ENCODE peak calls at places on chromosome 22, in eight cellular contexts. D is AG08395; T is NCI-H2171 treated with DMSO at 0.1 percent for 48 hours; O is stimulated activated CD4-positive, alpha-beta T cell treated with anti-CD3 and anti-CD28 coated beads, Interleukin-2, amount 100 ng/mL, for 48 hours; N is amygdala; F is small intestine; P is HuH-7; G is NCI-H1436. L is an unnamed sample.

GRCh38 chr22:29738118-29738815 is 18.5 kb downstream of the CABP7 start:
- DNase-seq in D (no peak), T (no peak), O (no peak), N (no peak), F (no peak), P (no peak), G (no peak), L (no peak)

GRCh38 chr22:37906364-37907008 is 389 bp downstream of the MICALL1 start:
- DNase-seq in D (no peak), T (no peak), O (peak; percentile 28), N (no peak), F (no peak), P (no peak), G (no peak), L (no peak)

GRCh38 chr22:39474351-39474991 is 17.7 kb downstream of the MGAT3 start:
- DNase-seq in D (peak; percentile 49), T (no peak), O (no peak), N (no peak), F (peak; percentile 93), P (no peak), G (no peak), L (no peak)

GRCh38 chr22:19817561-19818263 is 37.0 kb downstream of the GNB1L start:
- DNase-seq in D (no peak), T (peak; percentile 94), O (no peak), N (no peak), F (no peak), P (no peak), G (no peak), L (no peak)

GRCh38 chr22:47605441-47605840 is 843.0 kb downstream of the TBC1D22A start:
- DNase-seq in D (no peak), T (no peak), O (no peak), N (no peak), F (no peak), P (no peak), G (no peak), L (no peak)

GRCh38 chr22:50498322-50498861 is 9.1 kb downstream of the LMF2 start:
- DNase-seq in D (peak; percentile 70), T (no peak), O (peak; percentile 68), N (peak; percentile 46), F (peak; percentile 87), P (peak; percentile 92), G (peak; percentile 61), L (peak; percentile 68)

GRCh38 chr22:42959472-42960145 is 55.3 kb downstream of the PACSIN2 start:
- DNase-seq in D (no peak), T (no peak), O (no peak), N (no peak), F (peak; percentile 94), P (peak; percentile 82), G (no peak), L (peak; percentile 25)

GRCh38 chr22:24426859-24427499 is 420 bp upstream of the ADORA2A start:
- DNase-seq in D (no peak), T (no peak), O (no peak), N (no peak), F (no peak), P (no peak), G (no peak), L (no peak)

GRCh38 chr22:19815823-19816290 is 38.8 kb downstream of the GNB1L start:
- DNase-seq in D (no peak), T (no peak), O (no peak), N (no peak), F (no peak), P (no peak), G (no peak), L (no peak)

GRCh38 chr22:32967285-32968101 is 90.7 kb downstream of the SYN3 start:
- DNase-seq in D (no peak), T (no peak), O (no peak), N (no peak), F (peak; percentile 91), P (peak; percentile 65), G (no peak), L (no peak)

GRCh38 chr22:36862251-36863242 is 1.7 kb downstream of the NCF4 start:
- DNase-seq in D (no peak), T (no peak), O (no peak), N (no peak), F (no peak), P (no peak), G (no peak), L (no peak)

GRCh38 chr22:35684270-35684700 is 33.4 kb upstream of the APOL5 start:
- DNase-seq in D (peak; percentile 29), T (peak; percentile 38), O (no peak), N (no peak), F (no peak), P (peak; percentile 34), G (no peak), L (no peak)

GRCh38 chr22:29083576-29084566 is 11.0 kb downstream of the KREMEN1 start:
- DNase-seq in D (no peak), T (peak; percentile 11), O (no peak), N (no peak), F (no peak), P (no peak), G (no peak), L (no peak)

GRCh38 chr22:19629331-19629719 is 85.0 kb upstream of the SEPTIN5 start:
- DNase-seq in D (no peak), T (no peak), O (no peak), N (no peak), F (no peak), P (no peak), G (peak; percentile 21), L (peak; percentile 51)

GRCh38 chr22:37581534-37581933 is 1.6 kb upstream of the LGALS2 start:
- DNase-seq in D (no peak), T (no peak), O (no peak), N (no peak), F (peak; percentile 66), P (no peak), G (no peak), L (no peak)

GRCh38 chr22:50469377-50470305 is 5.2 kb downstream of the SBF1 start:
- DNase-seq in D (no peak), T (peak; percentile 99), O (peak; percentile 75), N (no peak), F (peak; percentile 88), P (no peak), G (peak; percentile 84), L (no peak)

GRCh38 chr22:45664136-45664646 is 7.4 kb upstream of the ATXN10 start:
- DNase-seq in D (no peak), T (no peak), O (no peak), N (no peak), F (no peak), P (no peak), G (no peak), L (no peak)

GRCh38 chr22:31107206-31108118 is at the start of gene SELENOM:
- DNase-seq in D (peak; percentile 99), T (peak; percentile 92), O (peak; percentile 86), N (peak; percentile 82), F (peak; percentile 99), P (peak; percentile 100), G (peak; percentile 91), L (peak; percentile 76)